ENCODE peak calls at places on chromosomes 7 and 10, in seven cellular contexts. One of them, this sample, is unnamed.

GRCh38 chr7:73971701-73972341 is 56.2 kb upstream of the ELN start:
- DNase-seq in body of pancreas: no peak
- DNase-seq in K562: no peak
- DNase-seq in H54: no peak
- DNase-seq in tibial nerve: no peak
- DNase-seq in heart left ventricle: no peak
- DNase-seq in Peyer's patch: no peak
- DNase-seq in this sample: no peak

GRCh38 chr10:17811466-17811865 is 2.3 kb downstream of the MRC1 start:
- DNase-seq in body of pancreas: no peak
- DNase-seq in K562: no peak
- DNase-seq in H54: no peak
- DNase-seq in tibial nerve: no peak
- DNase-seq in heart left ventricle: no peak
- DNase-seq in Peyer's patch: no peak
- DNase-seq in this sample: no peak

GRCh38 chr10:125720002-125720382 is 483 bp downstream of the EDRF1 start:
- DNase-seq in body of pancreas: no peak
- DNase-seq in K562: no peak
- DNase-seq in H54: no peak
- DNase-seq in tibial nerve: no peak
- DNase-seq in heart left ventricle: no peak
- DNase-seq in Peyer's patch: no peak
- DNase-seq in this sample: peak

GRCh38 chr10:124552877-124553276 is 91.3 kb downstream of the LHPP start:
- DNase-seq in body of pancreas: no peak
- DNase-seq in K562: no peak
- DNase-seq in H54: no peak
- DNase-seq in tibial nerve: no peak
- DNase-seq in heart left ventricle: no peak
- DNase-seq in Peyer's patch: no peak
- DNase-seq in this sample: no peak

GRCh38 chr10:45429790-45430189 is 55.8 kb downstream of the ALOX5 start:
- DNase-seq in body of pancreas: no peak
- DNase-seq in K562: no peak
- DNase-seq in H54: no peak
- DNase-seq in tibial nerve: no peak
- DNase-seq in heart left ventricle: no peak
- DNase-seq in Peyer's patch: no peak
- DNase-seq in this sample: no peak

GRCh38 chr10:3401491-3401938 is 228.9 kb upstream of the PITRM1 start:
- DNase-seq in body of pancreas: no peak
- DNase-seq in K562: no peak
- DNase-seq in H54: no peak
- DNase-seq in tibial nerve: no peak
- DNase-seq in heart left ventricle: no peak
- DNase-seq in Peyer's patch: no peak
- DNase-seq in this sample: no peak

GRCh38 chr7:155792999-155793560 is 19.2 kb downstream of the SHH start:
- DNase-seq in body of pancreas: no peak
- DNase-seq in K562: no peak
- DNase-seq in H54: no peak
- DNase-seq in tibial nerve: no peak
- DNase-seq in heart left ventricle: no peak
- DNase-seq in Peyer's patch: no peak
- DNase-seq in this sample: no peak

GRCh38 chr10:131982185-131982756 is 548 bp upstream of the BNIP3 start:
- DNase-seq in body of pancreas: no peak
- DNase-seq in K562: peak
- DNase-seq in H54: no peak
- DNase-seq in tibial nerve: no peak
- DNase-seq in heart left ventricle: no peak
- DNase-seq in Peyer's patch: no peak
- DNase-seq in this sample: no peak

GRCh38 chr10:97898429-97898828 is 48.8 kb downstream of the GOLGA7B start:
- DNase-seq in body of pancreas: no peak
- DNase-seq in K562: peak
- DNase-seq in H54: no peak
- DNase-seq in tibial nerve: no peak
- DNase-seq in heart left ventricle: no peak
- DNase-seq in Peyer's patch: no peak
- DNase-seq in this sample: no peak

GRCh38 chr7:40507166-40507565 is 372.4 kb downstream of the SUGCT start:
- DNase-seq in body of pancreas: no peak
- DNase-seq in K562: no peak
- DNase-seq in H54: no peak
- DNase-seq in tibial nerve: no peak
- DNase-seq in heart left ventricle: no peak
- DNase-seq in Peyer's patch: no peak
- DNase-seq in this sample: no peak

GRCh38 chr7:40506158-40506557 is 371.4 kb downstream of the SUGCT start:
- DNase-seq in body of pancreas: no peak
- DNase-seq in K562: no peak
- DNase-seq in H54: no peak
- DNase-seq in tibial nerve: no peak
- DNase-seq in heart left ventricle: no peak
- DNase-seq in Peyer's patch: no peak
- DNase-seq in this sample: no peak

GRCh38 chr7:40509301-40509700 is 374.5 kb downstream of the SUGCT start:
- DNase-seq in body of pancreas: no peak
- DNase-seq in K562: no peak
- DNase-seq in H54: no peak
- DNase-seq in tibial nerve: no peak
- DNase-seq in heart left ventricle: no peak
- DNase-seq in Peyer's patch: no peak
- DNase-seq in this sample: no peak
- TF ChIP-seq POLR2A in body of pancreas: no peak
- TF ChIP-seq POLR2A in K562: no peak
- TF ChIP-seq POLR2A in H54: no peak
- TF ChIP-seq POLR2A in tibial nerve: no peak
- TF ChIP-seq POLR2A in heart left ventricle: no peak
- TF ChIP-seq POLR2A in Peyer's patch: no peak
- TF ChIP-seq POLR2A in this sample: no peak

GRCh38 chr7:130927062-130927461 is 193.1 kb upstream of the KLF14 start:
- DNase-seq in body of pancreas: no peak
- DNase-seq in K562: no peak
- DNase-seq in H54: no peak
- DNase-seq in tibial nerve: no peak
- DNase-seq in heart left ventricle: no peak
- DNase-seq in Peyer's patch: peak
- DNase-seq in this sample: no peak
- TF ChIP-seq POLR2A in body of pancreas: no peak
- TF ChIP-seq POLR2A in K562: no peak
- TF ChIP-seq POLR2A in H54: no peak
- TF ChIP-seq POLR2A in tibial nerve: no peak
- TF ChIP-seq POLR2A in heart left ventricle: no peak
- TF ChIP-seq POLR2A in Peyer's patch: no peak
- TF ChIP-seq POLR2A in this sample: no peak

DNA sequence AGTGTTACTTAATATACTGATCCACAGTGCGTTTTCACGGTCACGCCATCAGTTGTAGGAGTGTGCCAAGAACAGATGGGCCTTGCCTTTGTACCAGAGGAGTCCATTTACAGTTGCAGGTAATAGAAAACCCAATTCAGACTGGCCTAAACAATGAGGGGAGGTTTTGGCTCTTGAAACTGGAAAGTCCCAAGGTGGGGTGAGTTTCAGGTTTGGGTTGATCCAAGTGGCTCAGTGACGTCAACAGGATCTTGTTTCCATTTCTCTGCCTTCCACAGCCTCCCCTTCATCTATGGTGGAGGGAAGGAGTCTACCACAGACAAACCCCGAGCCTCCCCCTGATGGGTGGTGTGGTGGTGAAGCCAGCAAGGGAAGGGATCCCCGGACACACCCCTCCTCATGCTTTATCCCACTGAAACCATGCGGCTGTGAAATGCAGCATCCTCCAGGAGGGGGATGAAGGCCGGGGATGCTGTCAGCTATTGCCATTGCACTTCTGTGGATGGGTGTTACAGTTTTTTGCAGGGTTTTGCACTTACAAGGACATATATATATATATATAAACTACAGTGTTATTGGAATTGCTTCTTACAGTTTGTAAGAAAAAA is 14.8 kb upstream of the SH2D4B start:
- DNase-seq in body of pancreas: no peak
- DNase-seq in K562: no peak
- DNase-seq in H54: no peak
- DNase-seq in tibial nerve: no peak
- DNase-seq in heart left ventricle: no peak
- DNase-seq in Peyer's patch: no peak
- DNase-seq in this sample: no peak
- TF ChIP-seq POLR2A in body of pancreas: no peak
- TF ChIP-seq POLR2A in K562: peak
- TF ChIP-seq POLR2A in H54: no peak
- TF ChIP-seq POLR2A in tibial nerve: no peak
- TF ChIP-seq POLR2A in heart left ventricle: no peak
- TF ChIP-seq POLR2A in Peyer's patch: no peak
- TF ChIP-seq POLR2A in this sample: no peak

GRCh38 chr7:79452495-79453265 is 787 bp downstream of the MAGI2 start:
- DNase-seq in body of pancreas: no peak
- DNase-seq in K562: no peak
- DNase-seq in H54: peak
- DNase-seq in tibial nerve: peak
- DNase-seq in heart left ventricle: peak
- DNase-seq in Peyer's patch: no peak
- DNase-seq in this sample: peak

GRCh38 chr7:79453266-79453557 is 255 bp downstream of the MAGI2 start:
- DNase-seq in body of pancreas: no peak
- DNase-seq in K562: no peak
- DNase-seq in H54: peak
- DNase-seq in tibial nerve: no peak
- DNase-seq in heart left ventricle: no peak
- DNase-seq in Peyer's patch: no peak
- DNase-seq in this sample: no peak

GRCh38 chr7:79454325-79454960 is 976 bp upstream of the MAGI2 start:
- DNase-seq in body of pancreas: no peak
- DNase-seq in K562: no peak
- DNase-seq in H54: no peak
- DNase-seq in tibial nerve: peak
- DNase-seq in heart left ventricle: peak
- DNase-seq in Peyer's patch: no peak
- DNase-seq in this sample: no peak

GRCh38 chr7:79455173-79455790 is 1.8 kb upstream of the MAGI2 start:
- DNase-seq in body of pancreas: no peak
- DNase-seq in K562: no peak
- DNase-seq in H54: no peak
- DNase-seq in tibial nerve: no peak
- DNase-seq in heart left ventricle: peak
- DNase-seq in Peyer's patch: no peak
- DNase-seq in this sample: no peak

DNA sequence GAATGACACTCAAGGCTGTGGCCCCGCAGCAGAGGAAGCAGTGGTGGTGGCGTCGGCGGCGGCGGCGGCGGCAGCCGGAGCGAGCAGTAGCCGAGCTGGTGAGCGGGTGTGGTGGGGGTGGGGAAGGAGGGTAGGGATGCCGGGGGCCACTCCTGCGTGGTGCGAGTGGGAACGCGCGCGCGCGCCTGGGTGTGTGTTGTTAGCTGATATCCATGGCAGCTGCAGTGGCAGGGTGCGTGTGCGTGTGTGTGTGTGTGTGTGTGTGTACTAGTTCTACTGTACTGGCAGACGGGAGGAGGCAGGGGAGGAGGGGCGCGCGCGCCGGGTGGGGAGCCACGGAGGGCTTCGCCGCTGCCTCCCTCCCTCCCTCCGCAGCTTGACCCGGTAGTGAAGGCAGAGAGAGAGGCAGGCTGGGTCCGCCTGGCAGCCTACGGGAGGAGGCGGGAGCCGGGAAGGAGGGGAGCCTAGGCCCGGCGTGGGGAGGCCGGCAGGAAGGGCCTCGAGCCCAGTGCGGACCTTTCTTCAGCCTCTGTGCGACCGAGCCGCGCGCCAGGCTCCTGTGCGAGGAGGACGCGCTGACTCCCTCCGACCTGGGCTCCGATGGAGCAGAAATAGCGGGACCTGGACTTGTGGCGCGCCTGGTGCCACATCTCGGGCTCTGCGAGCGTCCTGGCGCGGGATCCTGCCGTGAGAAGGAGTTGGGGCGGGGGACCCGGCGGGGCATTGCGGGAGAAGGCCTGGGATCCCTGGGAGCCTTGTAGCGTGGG is at the start of gene MAGI2:
- DNase-seq in body of pancreas: peak
- DNase-seq in K562: no peak
- DNase-seq in H54: peak
- DNase-seq in tibial nerve: peak
- DNase-seq in heart left ventricle: peak
- DNase-seq in Peyer's patch: peak
- DNase-seq in this sample: peak
- TF ChIP-seq POLR2A in body of pancreas: peak
- TF ChIP-seq POLR2A in K562: no peak
- TF ChIP-seq POLR2A in H54: peak
- TF ChIP-seq POLR2A in tibial nerve: peak
- TF ChIP-seq POLR2A in heart left ventricle: no peak
- TF ChIP-seq POLR2A in Peyer's patch: no peak
- TF ChIP-seq POLR2A in this sample: no peak

GRCh38 chr10:50623299-50624153 is at the start of gene SGMS1:
- DNase-seq in body of pancreas: peak
- DNase-seq in K562: peak
- DNase-seq in H54: peak
- DNase-seq in tibial nerve: peak
- DNase-seq in heart left ventricle: peak
- DNase-seq in Peyer's patch: peak
- DNase-seq in this sample: peak

GRCh38 chr10:50619882-50620281 is 3.9 kb downstream of the SGMS1 start:
- DNase-seq in body of pancreas: no peak
- DNase-seq in K562: no peak
- DNase-seq in H54: no peak
- DNase-seq in tibial nerve: no peak
- DNase-seq in heart left ventricle: no peak
- DNase-seq in Peyer's patch: no peak
- DNase-seq in this sample: no peak

GRCh38 chr10:50622497-50623298 is 1.1 kb downstream of the SGMS1 start:
- DNase-seq in body of pancreas: peak
- DNase-seq in K562: peak
- DNase-seq in H54: no peak
- DNase-seq in tibial nerve: peak
- DNase-seq in heart left ventricle: peak
- DNase-seq in Peyer's patch: peak
- DNase-seq in this sample: peak

GRCh38 chr10:50620899-50621298 is 2.9 kb downstream of the SGMS1 start:
- DNase-seq in body of pancreas: no peak
- DNase-seq in K562: no peak
- DNase-seq in H54: no peak
- DNase-seq in tibial nerve: no peak
- DNase-seq in heart left ventricle: no peak
- DNase-seq in Peyer's patch: no peak
- DNase-seq in this sample: no peak

DNA sequence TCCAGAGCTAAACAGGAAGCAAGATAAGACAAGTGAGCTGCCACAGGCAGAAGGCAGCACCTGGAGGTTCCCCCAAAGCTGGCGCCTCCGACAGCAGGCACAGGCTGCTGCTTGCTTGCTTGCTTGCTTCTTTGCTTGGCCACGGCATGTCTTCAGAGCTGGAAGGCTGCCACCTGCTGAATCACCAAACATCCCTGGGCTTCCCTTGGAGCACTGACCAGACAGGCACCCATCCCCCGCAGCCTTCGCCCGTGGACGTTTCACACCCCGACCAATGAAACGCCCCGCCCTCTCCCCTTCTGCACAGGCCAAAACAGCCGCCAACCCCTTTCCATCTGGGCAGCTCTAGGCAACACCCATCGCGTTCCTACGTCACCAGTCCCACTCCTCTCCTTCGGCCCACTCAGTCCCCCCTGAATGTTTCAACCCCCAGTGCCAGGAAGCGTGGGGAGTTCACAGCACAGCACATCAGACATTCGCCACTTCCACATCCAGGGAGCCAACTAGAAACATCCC is 1.7 kb downstream of the SGMS1 start:
- DNase-seq in body of pancreas: peak
- DNase-seq in K562: peak
- DNase-seq in H54: peak
- DNase-seq in tibial nerve: peak
- DNase-seq in heart left ventricle: peak
- DNase-seq in Peyer's patch: peak
- DNase-seq in this sample: peak
- TF ChIP-seq POLR2A in body of pancreas: peak
- TF ChIP-seq POLR2A in K562: peak
- TF ChIP-seq POLR2A in H54: no peak
- TF ChIP-seq POLR2A in tibial nerve: peak
- TF ChIP-seq POLR2A in heart left ventricle: no peak
- TF ChIP-seq POLR2A in Peyer's patch: peak
- TF ChIP-seq POLR2A in this sample: peak

This sample was measured in erythroblast.